ENCODE peak calls at places on chromosome 1, in five cellular contexts. One of them, this sample, is unnamed.

GRCh38 chr1:214044438-214045214 is 56.9 kb downstream of the PROX1 start:
- DNase-seq in EL: no peak
- DNase-seq in body of pancreas: peak; percentile 20
- DNase-seq in NCI-H2081: peak; percentile 81
- DNase-seq in CD8-positive, alpha-beta memory T cell: no peak
- DNase-seq in this sample: no peak

GRCh38 chr1:193270996-193271395 is 84.6 kb upstream of the B3GALT2 start:
- DNase-seq in CD8-positive, alpha-beta memory T cell: no peak
- DNase-seq in body of pancreas: no peak
- DNase-seq in EL: peak; percentile 70
- DNase-seq in NCI-H2081: no peak
- DNase-seq in this sample: no peak

GRCh38 chr1:117681093-117681950 is 75.5 kb downstream of the TENT5C start:
- DNase-seq in EL: no peak
- DNase-seq in CD8-positive, alpha-beta memory T cell: no peak
- DNase-seq in body of pancreas: no peak
- DNase-seq in NCI-H2081: no peak
- DNase-seq in this sample: no peak

GRCh38 chr1:47194314-47194713 is 4.5 kb upstream of the PDZK1IP1 start:
- DNase-seq in NCI-H2081: no peak
- DNase-seq in EL: no peak
- DNase-seq in CD8-positive, alpha-beta memory T cell: no peak
- DNase-seq in body of pancreas: no peak
- DNase-seq in this sample: no peak

GRCh38 chr1:61080408-61081134 is 1.8 kb upstream of the NFIA start:
- DNase-seq in body of pancreas: no peak
- DNase-seq in EL: no peak
- DNase-seq in NCI-H2081: no peak
- DNase-seq in CD8-positive, alpha-beta memory T cell: no peak
- DNase-seq in this sample: no peak

GRCh38 chr1:91404151-91405012 is at the start of gene HFM1:
- DNase-seq in body of pancreas: peak; percentile 68
- DNase-seq in EL: peak; percentile 74
- DNase-seq in NCI-H2081: peak; percentile 78
- DNase-seq in CD8-positive, alpha-beta memory T cell: peak; percentile 81
- DNase-seq in this sample: peak; percentile 57

GRCh38 chr1:230317823-230318819 is 108.0 kb downstream of the PGBD5 start:
- DNase-seq in EL: no peak
- DNase-seq in CD8-positive, alpha-beta memory T cell: no peak
- DNase-seq in NCI-H2081: no peak
- DNase-seq in body of pancreas: peak; percentile 38
- DNase-seq in this sample: peak; percentile 43

GRCh38 chr1:43293896-43294760 is 6.7 kb upstream of the TIE1 start:
- DNase-seq in EL: peak; percentile 49
- DNase-seq in NCI-H2081: no peak
- DNase-seq in body of pancreas: no peak
- DNase-seq in CD8-positive, alpha-beta memory T cell: no peak
- DNase-seq in this sample: peak; percentile 78

This sample was measured in colonic mucosa.